ENCODE peak calls at places on chromosomes 6 and 20, in nine cellular contexts. G, Q, P, T, Y, C, I, D and B are unnamed samples.

GRCh38 chr6:77403424-77403823 is 59.9 kb downstream of the HTR1B start:
- DNase-seq in G (no peak), Q (peak), P (no peak), T (no peak), Y (no peak), C (no peak), I (no peak), D (peak), B (no peak)

GRCh38 chr20:49516916-49517315 is 34.4 kb upstream of the KCNB1 start:
- DNase-seq in G (no peak), Q (no peak), P (no peak), T (no peak), Y (no peak), C (no peak), I (no peak), D (no peak), B (no peak)

GRCh38 chr6:149230729-149231434 is 86.6 kb upstream of the TAB2 start:
- DNase-seq in G (no peak), Q (no peak), P (no peak), T (no peak), Y (no peak), C (no peak), I (no peak), D (no peak), B (no peak)

GRCh38 chr6:26240981-26241770 is 123.8 kb upstream of the BTN3A2 start:
- DNase-seq in G (no peak), Q (peak), P (no peak), T (peak), Y (peak), C (no peak), I (no peak), D (peak), B (peak)

GRCh38 chr20:19750207-19750606 is 7.9 kb upstream of the RIN2 start:
- DNase-seq in G (no peak), Q (no peak), P (no peak), T (no peak), Y (no peak), C (no peak), I (no peak), D (no peak), B (no peak)

GRCh38 chr6:56374841-56375369 is 127.5 kb upstream of the COL21A1 start:
- DNase-seq in G (no peak), Q (peak), P (no peak), T (no peak), Y (no peak), C (no peak), I (peak), D (peak), B (no peak)

GRCh38 chr6:139308936-139309603 is 17.3 kb upstream of the TXLNB start:
- DNase-seq in G (no peak), Q (peak), P (no peak), T (no peak), Y (no peak), C (peak), I (no peak), D (peak), B (no peak)

GRCh38 chr6:3523966-3524365 is 67.1 kb upstream of the SLC22A23 start:
- DNase-seq in G (no peak), Q (no peak), P (no peak), T (no peak), Y (no peak), C (no peak), I (no peak), D (no peak), B (no peak)

GRCh38 chr6:118864330-118865166 is 29.4 kb upstream of the ASF1A start:
- DNase-seq in G (no peak), Q (peak), P (no peak), T (no peak), Y (no peak), C (no peak), I (no peak), D (peak), B (no peak)

GRCh38 chr20:3011752-3012151 is 31.7 kb upstream of the GNRH2 start:
- DNase-seq in G (no peak), Q (no peak), P (no peak), T (no peak), Y (no peak), C (no peak), I (no peak), D (no peak), B (peak)

GRCh38 chr6:71460933-71461332 is 172.3 kb downstream of the OGFRL1 start:
- DNase-seq in G (no peak), Q (no peak), P (no peak), T (no peak), Y (no peak), C (no peak), I (no peak), D (no peak), B (no peak)

GRCh38 chr6:36787210-36787609 is 52.0 kb downstream of the CPNE5 start:
- DNase-seq in G (no peak), Q (no peak), P (no peak), T (no peak), Y (no peak), C (no peak), I (no peak), D (no peak), B (no peak)

GRCh38 chr20:5092765-5093339 is 26.9 kb downstream of the PCNA start:
- DNase-seq in G (no peak), Q (no peak), P (no peak), T (no peak), Y (no peak), C (no peak), I (no peak), D (no peak), B (no peak)

DNA sequence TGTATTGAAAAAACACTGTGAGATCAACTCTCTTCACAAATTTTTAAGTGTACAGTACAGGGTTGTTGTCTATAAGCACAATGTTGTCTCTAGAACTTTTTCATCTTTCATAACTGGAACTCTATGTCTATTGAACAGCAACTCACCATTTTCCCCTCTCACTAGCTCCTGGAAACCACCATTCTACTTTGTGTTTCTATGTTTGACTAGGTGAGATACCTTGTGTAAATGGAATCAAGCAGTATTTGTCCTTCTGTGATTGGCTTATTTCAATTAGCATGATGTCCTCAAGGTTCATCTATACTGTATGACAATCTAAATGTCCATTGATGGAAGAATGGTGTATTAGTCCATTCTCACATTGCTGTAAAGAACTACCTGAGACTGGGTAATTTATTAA is 210.1 kb upstream of the FUT9 start:
- DNase-seq in G (no peak), Q (no peak), P (no peak), T (no peak), Y (no peak), C (no peak), I (no peak), D (no peak), B (no peak)
- TF ChIP-seq CTCF in G (no peak), Q (no peak), P (no peak), T (no peak), Y (no peak), C (no peak), I (no peak), D (no peak), B (no peak)

GRCh38 chr20:673606-674005 is 2.0 kb downstream of the SCRT2 start:
- DNase-seq in G (no peak), Q (no peak), P (no peak), T (no peak), Y (no peak), C (no peak), I (no peak), D (no peak), B (no peak)

GRCh38 chr20:675453-676314 is at the start of gene SCRT2:
- DNase-seq in G (peak), Q (peak), P (peak), T (peak), Y (peak), C (peak), I (no peak), D (peak), B (peak)

GRCh38 chr20:674936-675452 is 608 bp downstream of the SCRT2 start:
- DNase-seq in G (no peak), Q (no peak), P (no peak), T (no peak), Y (peak), C (no peak), I (no peak), D (no peak), B (no peak)

GRCh38 chr20:671252-672030 is 4.2 kb downstream of the SCRT2 start:
- DNase-seq in G (no peak), Q (no peak), P (no peak), T (no peak), Y (no peak), C (no peak), I (no peak), D (no peak), B (no peak)

DNA sequence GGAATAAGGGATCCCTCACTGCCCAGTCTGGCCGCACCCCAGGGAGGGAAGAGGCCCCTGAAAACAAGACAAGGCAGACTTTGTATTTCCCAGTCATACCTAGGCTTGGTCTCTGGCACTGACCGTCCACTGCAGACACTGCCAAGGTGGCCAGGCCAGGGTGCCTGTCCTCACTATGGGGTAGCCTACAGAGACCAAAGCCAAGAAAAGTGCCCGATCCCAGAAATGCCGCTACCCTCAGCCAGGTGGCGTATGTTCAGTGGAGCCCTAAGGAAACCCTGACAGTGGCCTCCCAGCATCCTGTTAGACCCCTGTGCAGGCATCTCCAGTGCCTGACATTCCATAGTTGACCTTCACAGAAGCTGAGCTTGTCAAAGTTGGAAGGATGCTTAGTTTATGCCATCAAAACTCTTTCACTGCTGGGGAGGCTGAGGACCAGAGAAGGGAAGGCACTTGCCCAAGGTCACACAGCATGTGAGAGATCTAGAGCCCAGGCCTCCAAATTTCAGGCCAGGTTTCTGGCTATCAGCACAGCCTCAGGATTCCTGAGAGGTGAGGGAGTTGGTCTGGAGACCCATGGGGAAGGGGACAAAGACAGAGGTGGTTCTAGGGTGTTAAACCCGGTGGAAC is 2.5 kb downstream of the SCRT2 start:
- DNase-seq in G (no peak), Q (no peak), P (no peak), T (no peak), Y (peak), C (no peak), I (no peak), D (no peak), B (peak)
- TF ChIP-seq CTCF in G (peak), Q (no peak), P (no peak), T (peak), Y (peak), C (no peak), I (no peak), D (peak), B (peak)

GRCh38 chr20:7358670-7359069 is 581.6 kb downstream of the HAO1 start:
- DNase-seq in G (no peak), Q (no peak), P (no peak), T (no peak), Y (peak), C (no peak), I (no peak), D (no peak), B (no peak)
- TF ChIP-seq CTCF in G (peak), Q (no peak), P (no peak), T (no peak), Y (peak), C (no peak), I (no peak), D (no peak), B (no peak)

GRCh38 chr6:85412926-85413325 is 37.0 kb upstream of the NT5E start:
- DNase-seq in G (no peak), Q (no peak), P (no peak), T (no peak), Y (no peak), C (no peak), I (no peak), D (no peak), B (no peak)

GRCh38 chr6:85417336-85417735 is 32.5 kb upstream of the NT5E start:
- DNase-seq in G (no peak), Q (no peak), P (no peak), T (no peak), Y (no peak), C (no peak), I (no peak), D (peak), B (no peak)

GRCh38 chr6:85418059-85418458 is 31.8 kb upstream of the NT5E start:
- DNase-seq in G (no peak), Q (peak), P (no peak), T (no peak), Y (no peak), C (no peak), I (no peak), D (peak), B (no peak)

GRCh38 chr6:85416766-85417165 is 33.1 kb upstream of the NT5E start:
- DNase-seq in G (no peak), Q (no peak), P (no peak), T (no peak), Y (no peak), C (no peak), I (no peak), D (no peak), B (no peak)

GRCh38 chr6:85416049-85416448 is 33.8 kb upstream of the NT5E start:
- DNase-seq in G (no peak), Q (no peak), P (no peak), T (no peak), Y (no peak), C (no peak), I (no peak), D (no peak), B (no peak)
- TF ChIP-seq CTCF in G (no peak), Q (no peak), P (no peak), T (no peak), Y (no peak), C (no peak), I (no peak), D (no peak), B (no peak)

DNA sequence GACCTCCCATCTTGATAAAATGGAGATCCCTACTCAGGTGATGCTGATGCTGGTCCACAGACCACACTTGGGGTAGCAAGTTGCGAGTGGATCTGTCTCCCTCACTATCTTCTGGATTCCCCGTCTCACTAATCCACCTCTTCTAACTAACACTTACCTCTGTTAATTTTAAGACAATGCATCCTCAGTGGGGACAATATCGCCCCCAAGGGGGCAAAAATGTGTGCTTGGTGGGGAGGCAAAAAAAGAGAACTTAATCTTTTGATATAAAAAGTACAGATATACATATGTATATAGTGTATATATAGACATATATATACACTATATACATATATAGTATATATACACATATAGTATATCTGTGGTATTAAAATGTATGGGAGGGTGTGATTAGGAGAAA is 4.3 kb downstream of the LRFN2 start:
- DNase-seq in G (no peak), Q (no peak), P (no peak), T (no peak), Y (peak), C (no peak), I (no peak), D (no peak), B (peak)
- TF ChIP-seq CTCF in G (no peak), Q (no peak), P (no peak), T (no peak), Y (peak), C (no peak), I (no peak), D (no peak), B (peak)

GRCh38 chr6:131950767-131951575 is at the start of gene CCN2:
- DNase-seq in G (peak), Q (peak), P (peak), T (no peak), Y (peak), C (peak), I (peak), D (peak), B (peak)
- TF ChIP-seq CTCF in G (no peak), Q (no peak), P (peak), T (no peak), Y (no peak), C (no peak), I (no peak), D (no peak), B (no peak)

DNA sequence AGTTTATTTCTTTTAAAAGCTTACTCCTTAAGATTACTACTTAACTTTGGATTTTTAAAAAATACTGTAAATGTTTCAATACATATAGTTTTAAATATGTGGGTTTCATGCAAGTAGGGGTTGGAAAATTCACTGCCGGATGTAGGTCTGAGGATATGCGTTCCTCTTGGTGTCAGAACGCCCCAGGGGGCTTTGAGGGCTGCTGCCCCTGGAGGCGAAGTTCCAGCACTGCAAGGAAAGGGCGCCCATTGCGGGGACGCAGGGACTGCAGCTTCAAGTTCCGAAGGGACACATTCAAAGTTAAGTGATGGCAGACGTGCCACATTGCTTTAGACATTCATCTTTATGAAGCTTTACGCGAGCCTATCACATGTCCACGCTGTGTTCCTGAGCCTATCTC is 152.9 kb downstream of the SOD2 start:
- DNase-seq in G (no peak), Q (no peak), P (no peak), T (no peak), Y (peak), C (no peak), I (no peak), D (no peak), B (peak)
- TF ChIP-seq CTCF in G (peak), Q (peak), P (no peak), T (no peak), Y (peak), C (no peak), I (no peak), D (peak), B (peak)

DNA sequence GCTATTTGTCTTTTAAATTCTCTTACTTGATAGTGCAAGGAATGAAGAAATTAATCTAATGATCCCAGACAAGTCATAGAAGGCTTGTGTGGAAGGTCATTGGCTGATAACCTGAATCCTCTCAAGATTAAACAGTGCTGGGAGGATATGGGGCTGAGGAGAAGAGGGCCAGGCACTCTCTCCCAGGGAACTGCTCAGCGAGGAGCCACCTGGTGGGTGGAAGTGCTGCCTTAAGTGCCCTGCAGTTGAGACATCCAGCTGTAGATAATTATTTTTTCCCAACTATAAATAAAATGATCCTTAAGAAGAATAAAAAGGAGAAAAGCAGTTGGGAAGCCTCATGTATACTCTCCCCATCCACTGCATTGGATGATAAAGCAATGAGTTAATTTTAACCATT is 47.9 kb downstream of the BTBD3 start:
- DNase-seq in G (no peak), Q (no peak), P (no peak), T (no peak), Y (no peak), C (no peak), I (no peak), D (no peak), B (no peak)
- TF ChIP-seq CTCF in G (no peak), Q (no peak), P (no peak), T (no peak), Y (no peak), C (no peak), I (no peak), D (peak), B (no peak)

DNA sequence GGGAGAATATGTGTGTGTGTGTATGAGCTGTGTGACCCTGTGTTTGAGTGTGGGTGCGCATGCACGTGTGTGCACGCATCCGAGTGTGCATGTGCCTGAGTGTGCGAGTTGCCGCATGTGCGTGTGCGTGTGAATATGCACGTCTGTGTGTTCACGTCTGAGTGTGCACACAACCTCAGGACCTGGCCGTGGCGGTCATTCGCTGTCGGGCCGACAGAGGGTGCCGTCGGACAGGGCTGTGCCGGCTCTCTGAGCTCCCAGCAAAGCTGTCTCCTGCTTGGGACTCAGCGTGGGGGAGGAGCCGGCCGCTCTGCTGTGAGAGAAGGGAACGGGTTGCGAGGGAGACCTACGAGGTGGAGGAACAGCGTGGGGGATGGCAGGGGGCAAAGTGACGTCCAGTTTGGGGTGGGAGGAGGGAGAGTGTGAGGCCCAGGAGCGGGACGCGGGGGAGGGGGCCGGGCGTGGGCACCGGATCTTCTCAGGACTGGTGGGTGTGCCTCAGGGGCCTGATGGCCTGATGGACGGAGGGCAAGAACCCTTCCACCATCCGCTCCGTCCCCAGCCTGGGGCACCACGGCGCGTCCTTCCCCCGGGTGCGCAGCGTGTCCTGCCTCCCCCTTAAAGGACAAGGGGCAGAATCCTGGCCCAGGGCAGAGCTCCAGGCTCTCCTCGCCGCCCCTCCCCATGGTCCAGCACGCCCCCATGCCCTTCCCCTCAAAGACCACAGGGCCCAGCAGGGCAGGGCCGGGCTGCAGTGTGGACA is 19.9 kb downstream of the SLC17A9 start:
- DNase-seq in G (peak), Q (peak), P (peak), T (peak), Y (peak), C (peak), I (peak), D (peak), B (peak)
- TF ChIP-seq CTCF in G (peak), Q (peak), P (peak), T (peak), Y (peak), C (peak), I (no peak), D (peak), B (peak)